ENCODE peak calls at places on chromosomes 2 and 18, in eight cellular contexts. V, B, N, T, O, Z, A and D are unnamed samples.

GRCh38 chr2:45018033-45018432 is 8.8 kb upstream of the SIX2 start:
- DNase-seq in V (no peak), Z (no peak), B (no peak), A (no peak), O (no peak), T (no peak), N (no peak), D (no peak)

GRCh38 chr2:101741775-101742520 is 44.4 kb downstream of the MAP4K4 start:
- DNase-seq in A (no peak), Z (no peak), V (peak; percentile 94), N (no peak), O (no peak), T (no peak), B (peak; percentile 89), D (no peak)

GRCh38 chr2:150531626-150532419 is 44.4 kb upstream of the RND3 start:
- DNase-seq in B (no peak), N (no peak), Z (no peak), A (no peak), T (no peak), V (peak; percentile 59), O (no peak), D (no peak)

GRCh38 chr2:160651416-160652200 is 158.0 kb upstream of the RBMS1 start:
- DNase-seq in T (no peak), A (no peak), O (no peak), B (peak; percentile 87), Z (no peak), N (no peak), V (no peak), D (no peak)

GRCh38 chr2:225040862-225041209 is 1.4 kb downstream of the DOCK10 start:
- DNase-seq in A (peak; percentile 49), B (no peak), N (no peak), Z (peak; percentile 38), V (no peak), T (peak; percentile 56), O (no peak), D (peak; percentile 56)

GRCh38 chr2:159939946-159940345 is 122.5 kb downstream of the PLA2R1 start:
- DNase-seq in A (no peak), T (peak; percentile 72), V (peak; percentile 10), N (no peak), O (no peak), Z (peak; percentile 66), B (peak; percentile 10), D (no peak)

GRCh38 chr2:35163948-35164347 is 1191.6 kb upstream of the CRIM1 start:
- DNase-seq in N (no peak), Z (no peak), V (no peak), A (no peak), B (no peak), T (no peak), O (no peak), D (no peak)

GRCh38 chr2:2492800-2493199 is 161.7 kb upstream of the MYT1L start:
- DNase-seq in T (no peak), A (no peak), N (no peak), B (no peak), Z (no peak), O (no peak), V (no peak), D (no peak)

GRCh38 chr2:36059684-36060083 is 295.9 kb upstream of the CRIM1 start:
- DNase-seq in B (peak; percentile 59), Z (no peak), N (no peak), V (no peak), A (no peak), T (peak; percentile 49), O (no peak), D (no peak)

GRCh38 chr2:57022496-57022895 is 838.7 kb downstream of the CCDC85A start:
- DNase-seq in A (no peak), O (no peak), Z (no peak), T (no peak), V (no peak), B (peak; percentile 5), N (no peak), D (no peak)

GRCh38 chr18:74901347-74902169 is 303.9 kb downstream of the ZNF407 start:
- DNase-seq in Z (peak; percentile 34), N (no peak), V (peak; percentile 24), B (no peak), O (no peak), A (no peak), T (no peak), D (no peak)

GRCh38 chr2:180983468-180984388 is 3.3 kb downstream of the UBE2E3 start:
- DNase-seq in B (peak; percentile 83), A (no peak), T (peak; percentile 78), O (no peak), Z (peak; percentile 40), V (peak; percentile 57), N (no peak), D (no peak)

GRCh38 chr2:239608723-239609122 is 207.9 kb upstream of the HDAC4 start:
- DNase-seq in N (peak; percentile 38), Z (no peak), T (no peak), O (peak; percentile 63), B (no peak), A (no peak), V (no peak), D (no peak)

GRCh38 chr2:71063216-71063615 is 5.2 kb upstream of the NAGK start:
- DNase-seq in T (no peak), O (no peak), V (no peak), N (no peak), Z (no peak), B (no peak), A (no peak), D (no peak)

GRCh38 chr2:224196789-224197188 is 157.7 kb upstream of the SERPINE2 start:
- DNase-seq in B (no peak), O (no peak), A (no peak), Z (no peak), N (no peak), V (peak; percentile 74), T (no peak), D (no peak)

GRCh38 chr2:217653240-217653639 is 349.6 kb downstream of the TNS1 start:
- DNase-seq in O (no peak), N (peak; percentile 61), A (no peak), Z (no peak), V (peak; percentile 78), B (no peak), T (no peak), D (no peak)

GRCh38 chr18:37779220-37779619 is 213.6 kb upstream of the CELF4 start:
- DNase-seq in B (no peak), Z (no peak), V (no peak), A (no peak), N (no peak), T (no peak), O (no peak), D (no peak)

GRCh38 chr2:73101626-73102256 is 11.0 kb downstream of the RAB11FIP5 start:
- DNase-seq in B (peak; percentile 74), V (no peak), T (no peak), A (no peak), N (no peak), O (no peak), Z (no peak), D (no peak)

GRCh38 chr2:100281521-100282438 is 40.5 kb downstream of the LONRF2 start:
- DNase-seq in A (no peak), O (no peak), Z (no peak), B (peak; percentile 62), N (no peak), T (no peak), V (no peak), D (no peak)